ENCODE peak calls at places on chromosomes 4 and X, in eight cellular contexts. X is AG10803; Z is activated CD8-positive, alpha-beta memory T cell treated with anti-CD3 and anti-CD28 coated beads for 1 hour; W is stimulated activated CD4-positive, alpha-beta T cell treated with anti-CD3 and anti-CD28 coated beads, TNF-alpha, amount 100 ng/mL, for 48 hours; C is amniotic stem cell; U is H1; P is NCI-H460; H is cardiac muscle cell. N is an unnamed sample.

GRCh38 chrX:39948564-39948963 is 149.2 kb downstream of the BCOR start:
- DNase-seq in X (no peak), Z (no peak), W (no peak), C (no peak), U (no peak), P (no peak), H (no peak), N (no peak)

GRCh38 chr4:108042927-108043326 is 53.2 kb downstream of the HADH start:
- DNase-seq in X (no peak), Z (no peak), W (no peak), C (no peak), U (no peak), P (no peak), H (no peak), N (no peak)

GRCh38 chr4:41679991-41680390 is 68.5 kb downstream of the PHOX2B start:
- DNase-seq in X (no peak), Z (no peak), W (no peak), C (no peak), U (no peak), P (no peak), H (peak; percentile 26), N (no peak)

GRCh38 chr4:79987401-79987800 is 85.6 kb downstream of the ANTXR2 start:
- DNase-seq in X (no peak), Z (no peak), W (no peak), C (no peak), U (no peak), P (no peak), H (no peak), N (no peak)

GRCh38 chr4:76090241-76090691 is 15.8 kb downstream of the ART3 start:
- DNase-seq in X (peak; percentile 72), Z (no peak), W (no peak), C (peak; percentile 9), U (no peak), P (no peak), H (peak; percentile 89), N (no peak)

GRCh38 chr4:48127231-48127881 is 6.7 kb downstream of the TXK start:
- DNase-seq in X (no peak), Z (no peak), W (no peak), C (no peak), U (no peak), P (no peak), H (peak; percentile 6), N (no peak)

GRCh38 chr4:5724377-5724776 is 13.4 kb downstream of the EVC start:
- DNase-seq in X (no peak), Z (no peak), W (no peak), C (no peak), U (no peak), P (no peak), H (peak; percentile 19), N (no peak)

GRCh38 chrX:115582871-115583729 is 22.1 kb downstream of the PLS3 start:
- DNase-seq in X (peak; percentile 54), Z (no peak), W (no peak), C (no peak), U (no peak), P (no peak), H (peak; percentile 16), N (no peak)

GRCh38 chrX:27600686-27601085 is 10.5 kb downstream of the DCAF8L2 start:
- DNase-seq in X (no peak), Z (no peak), W (no peak), C (no peak), U (no peak), P (no peak), H (no peak), N (no peak)

GRCh38 chrX:26778320-26778888 is 562.4 kb downstream of the MAGEB5 start:
- DNase-seq in X (no peak), Z (no peak), W (no peak), C (no peak), U (no peak), P (no peak), H (no peak), N (no peak)

GRCh38 chr4:69823481-69824186 is 36.3 kb downstream of the SULT1E1 start:
- DNase-seq in X (peak; percentile 20), Z (no peak), W (peak; percentile 5), C (no peak), U (no peak), P (peak; percentile 6), H (peak; percentile 65), N (no peak)

GRCh38 chr4:84258905-84259830 is 239.9 kb downstream of the NKX6-1 start:
- DNase-seq in X (peak; percentile 35), Z (no peak), W (no peak), C (no peak), U (no peak), P (no peak), H (peak; percentile 21), N (no peak)

GRCh38 chr4:168558587-168558986 is 61.7 kb downstream of the PALLD start:
- DNase-seq in X (peak; percentile 68), Z (no peak), W (no peak), C (no peak), U (no peak), P (peak; percentile 79), H (peak; percentile 68), N (no peak)

GRCh38 chrX:65674351-65674893 is 7.0 kb downstream of the MSN start:
- DNase-seq in X (no peak), Z (no peak), W (no peak), C (no peak), U (no peak), P (no peak), H (no peak), N (no peak)

GRCh38 chr4:47531241-47531953 is 46.3 kb downstream of the ATP10D start:
- DNase-seq in X (peak; percentile 92), Z (peak; percentile 7), W (no peak), C (peak; percentile 22), U (no peak), P (no peak), H (peak; percentile 84), N (peak; percentile 54)

GRCh38 chr4:167622481-167623240 is 388.4 kb upstream of the SPOCK3 start:
- DNase-seq in X (peak; percentile 13), Z (no peak), W (peak; percentile 13), C (no peak), U (no peak), P (peak; percentile 56), H (peak; percentile 74), N (no peak)